ENCODE peak calls at places on chromosomes 12 and 14, in eight cellular contexts. E is NCI-H526 treated with DMSO at 0.1 percent for 48 hours, L is stomach, B is K562, D is endothelial cell, J is B cell, G is GM12878, F is A549. O is an unnamed sample.

GRCh38 chr14:50573862-50574261 is 13.9 kb downstream of the ATL1 start:
- DNase-seq in E (no peak), L (no peak), B (no peak), J (no peak), D (no peak), F (no peak), G (no peak), O (no peak)

GRCh38 chr14:22569106-22569748 is 19.8 kb downstream of the DAD1 start:
- DNase-seq in L (no peak), B (no peak), E (no peak), G (no peak), D (no peak), F (no peak), J (no peak), O (no peak)

GRCh38 chr12:55693323-55694187 is 14.1 kb downstream of the ITGA7 start:
- DNase-seq in D (no peak), E (no peak), L (no peak), G (no peak), B (no peak), J (peak; percentile 7), F (no peak), O (no peak)

GRCh38 chr14:22685467-22685866 is 41.3 kb upstream of the OR6J1 start:
- DNase-seq in E (no peak), L (no peak), F (no peak), J (no peak), D (no peak), G (no peak), B (no peak), O (no peak)

GRCh38 chr14:32075636-32076277 is 1.3 kb upstream of the ARHGAP5 start:
- DNase-seq in J (no peak), B (peak; percentile 16), F (peak; percentile 43), E (no peak), D (no peak), G (no peak), L (no peak), O (peak; percentile 58)

GRCh38 chr14:93023039-93023438 is 92.7 kb downstream of the ITPK1 start:
- DNase-seq in D (no peak), B (peak; percentile 51), J (no peak), L (no peak), G (no peak), E (no peak), F (no peak), O (no peak)

GRCh38 chr12:40032433-40033259 is 73.2 kb downstream of the SLC2A13 start:
- DNase-seq in J (no peak), G (no peak), D (no peak), E (no peak), B (no peak), L (no peak), F (no peak), O (no peak)

GRCh38 chr12:20366776-20367409 is 1.4 kb upstream of the PDE3A start:
- DNase-seq in G (no peak), E (no peak), L (no peak), J (no peak), D (no peak), B (no peak), F (no peak), O (no peak)

GRCh38 chr14:63435204-63435603 is 108.0 kb downstream of the PPP2R5E start:
- DNase-seq in F (no peak), L (no peak), J (no peak), E (no peak), G (no peak), B (no peak), D (no peak), O (no peak)

GRCh38 chr12:104680506-104680905 is 223.8 kb downstream of the CHST11 start:
- DNase-seq in J (no peak), F (no peak), G (no peak), E (no peak), D (no peak), L (no peak), B (no peak), O (no peak)

GRCh38 chr14:68423686-68424085 is 369.2 kb downstream of the ZFP36L1 start:
- DNase-seq in L (no peak), F (no peak), B (no peak), E (no peak), D (no peak), J (no peak), G (no peak), O (no peak)

GRCh38 chr14:78075610-78076277 is 94.4 kb upstream of the NRXN3 start:
- DNase-seq in D (no peak), B (no peak), G (no peak), J (no peak), E (no peak), F (no peak), L (no peak), O (no peak)

GRCh38 chr12:22467190-22467589 is 77.2 kb downstream of the C2CD5 start:
- DNase-seq in D (no peak), L (no peak), G (no peak), F (no peak), B (no peak), E (no peak), J (no peak), O (no peak)

O was measured in HTR-8/SVneo.